ENCODE peak calls at places on chromosome 21, in eight cellular contexts. K, B, M, C, D, R, X and O are unnamed samples.
A peak's percentile ranks its signal among the peaks of the same experiment; 100 is the strongest.

GRCh38 chr21:43361493-43362296 is 65.2 kb downstream of the SIK1 start:
- DNase-seq in K (no peak), B (no peak), M (no peak), C (no peak), D (no peak), R (peak; percentile 16), X (no peak), O (no peak)

GRCh38 chr21:37370152-37371040 is 3.8 kb downstream of the DYRK1A start:
- DNase-seq in K (peak; percentile 27), B (no peak), M (no peak), C (no peak), D (no peak), R (peak; percentile 89), X (no peak), O (peak; percentile 80)

GRCh38 chr21:46155514-46156377 is at the start of gene FTCD:
- DNase-seq in K (no peak), B (no peak), M (no peak), C (no peak), D (no peak), R (no peak), X (peak; percentile 72), O (no peak)

GRCh38 chr21:28442624-28443023 is 550.1 kb downstream of the LTN1 start:
- DNase-seq in K (no peak), B (no peak), M (no peak), C (no peak), D (no peak), R (no peak), X (no peak), O (no peak)

GRCh38 chr21:45525153-45525909 is 16.9 kb downstream of the SLC19A1 start:
- DNase-seq in K (no peak), B (no peak), M (no peak), C (no peak), D (peak; percentile 8), R (no peak), X (peak; percentile 92), O (no peak)

GRCh38 chr21:46636181-46636512 is 673 bp downstream of the PRMT2 start:
- DNase-seq in K (no peak), B (no peak), M (no peak), C (no peak), D (no peak), R (no peak), X (no peak), O (no peak)

GRCh38 chr21:28737671-28738279 is 254.9 kb downstream of the LTN1 start:
- DNase-seq in K (no peak), B (no peak), M (no peak), C (no peak), D (no peak), R (peak; percentile 39), X (peak; percentile 20), O (no peak)

GRCh38 chr21:42112857-42113256 is 41.7 kb downstream of the UMODL1 start:
- DNase-seq in K (no peak), B (no peak), M (no peak), C (no peak), D (no peak), R (no peak), X (no peak), O (no peak)

GRCh38 chr21:41068411-41069304 is 99.3 kb upstream of the BACE2 start:
- DNase-seq in K (peak; percentile 82), B (peak; percentile 87), M (peak; percentile 68), C (peak; percentile 23), D (peak; percentile 94), R (peak; percentile 30), X (peak; percentile 50), O (peak; percentile 62)

GRCh38 chr21:27954806-27955205 is 987.9 kb upstream of the ADAMTS5 start:
- DNase-seq in K (no peak), B (no peak), M (no peak), C (no peak), D (no peak), R (no peak), X (no peak), O (peak; percentile 0)

DNA sequence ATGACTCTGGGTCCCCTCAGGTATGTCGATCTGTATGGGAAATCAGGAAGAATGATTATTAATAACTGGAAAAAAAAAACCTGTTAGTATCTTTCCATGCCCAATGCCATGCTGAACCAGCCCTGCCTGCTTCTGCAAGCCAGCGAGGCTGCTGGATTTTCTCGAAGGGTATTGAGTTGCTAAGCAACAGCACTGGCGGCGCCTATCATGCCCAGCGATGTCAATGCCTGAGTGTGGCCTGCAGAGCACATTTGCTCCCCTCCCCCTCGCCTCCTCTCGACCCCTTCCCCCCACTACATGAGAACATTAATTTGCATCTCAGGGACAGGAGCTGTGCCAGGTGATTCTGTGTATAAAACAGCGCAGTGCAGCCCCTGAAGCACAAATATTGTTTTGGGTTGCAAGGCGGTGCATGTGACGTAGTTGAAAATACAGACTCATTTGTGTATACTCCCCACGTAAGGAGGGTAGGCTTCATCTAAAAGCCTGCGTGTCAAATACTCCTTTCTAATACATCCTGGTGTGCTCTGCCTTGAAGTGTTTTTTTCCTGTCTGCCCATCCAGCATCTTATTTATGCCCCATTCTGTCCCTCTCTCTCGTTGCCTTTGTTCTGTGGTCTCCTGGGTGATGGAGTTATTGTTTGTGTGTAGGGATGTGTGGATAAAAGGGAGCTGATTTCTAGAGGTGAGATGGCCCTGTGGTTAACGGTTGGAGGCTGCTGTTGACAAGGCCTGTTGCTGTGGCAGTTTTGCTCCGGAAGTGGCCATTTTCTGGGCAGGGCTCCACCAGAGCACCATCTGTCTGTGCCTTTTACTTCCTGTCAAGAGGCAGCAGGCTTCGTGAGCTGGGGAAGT is 32.7 kb upstream of the ATP5PO start:
- DNase-seq in K (peak; percentile 44), B (peak; percentile 54), M (peak; percentile 62), C (peak; percentile 61), D (peak; percentile 75), R (peak; percentile 39), X (no peak), O (peak; percentile 86)
- TF ChIP-seq MAX in K (no peak), B (peak; percentile 8), M (no peak), C (no peak), D (no peak), R (no peak), X (no peak), O (peak; percentile 52)

DNA sequence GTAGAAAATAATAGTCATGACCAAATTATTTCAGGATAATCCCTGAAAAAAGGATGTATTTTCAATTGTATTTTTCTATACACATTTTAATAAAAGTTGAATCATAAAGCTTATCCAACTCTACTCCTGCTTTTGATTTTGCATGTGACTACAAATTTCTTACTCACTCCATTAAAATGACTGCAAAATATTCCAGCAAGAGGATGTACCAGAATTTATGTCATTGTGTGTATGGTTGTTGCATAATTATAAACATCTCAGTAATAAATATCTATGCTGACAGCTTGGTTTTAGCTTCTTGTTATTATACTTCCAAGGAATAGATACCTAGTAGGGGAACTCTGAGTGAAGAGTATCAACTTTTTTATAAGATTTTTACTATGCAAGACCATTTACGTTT is 463.2 kb upstream of the RUNX1 start:
- DNase-seq in K (no peak), B (no peak), M (no peak), C (no peak), D (no peak), R (no peak), X (no peak), O (no peak)
- TF ChIP-seq CTCF in K (no peak), B (no peak), M (no peak), C (no peak), D (no peak), R (no peak), X (no peak), O (no peak)

DNA sequence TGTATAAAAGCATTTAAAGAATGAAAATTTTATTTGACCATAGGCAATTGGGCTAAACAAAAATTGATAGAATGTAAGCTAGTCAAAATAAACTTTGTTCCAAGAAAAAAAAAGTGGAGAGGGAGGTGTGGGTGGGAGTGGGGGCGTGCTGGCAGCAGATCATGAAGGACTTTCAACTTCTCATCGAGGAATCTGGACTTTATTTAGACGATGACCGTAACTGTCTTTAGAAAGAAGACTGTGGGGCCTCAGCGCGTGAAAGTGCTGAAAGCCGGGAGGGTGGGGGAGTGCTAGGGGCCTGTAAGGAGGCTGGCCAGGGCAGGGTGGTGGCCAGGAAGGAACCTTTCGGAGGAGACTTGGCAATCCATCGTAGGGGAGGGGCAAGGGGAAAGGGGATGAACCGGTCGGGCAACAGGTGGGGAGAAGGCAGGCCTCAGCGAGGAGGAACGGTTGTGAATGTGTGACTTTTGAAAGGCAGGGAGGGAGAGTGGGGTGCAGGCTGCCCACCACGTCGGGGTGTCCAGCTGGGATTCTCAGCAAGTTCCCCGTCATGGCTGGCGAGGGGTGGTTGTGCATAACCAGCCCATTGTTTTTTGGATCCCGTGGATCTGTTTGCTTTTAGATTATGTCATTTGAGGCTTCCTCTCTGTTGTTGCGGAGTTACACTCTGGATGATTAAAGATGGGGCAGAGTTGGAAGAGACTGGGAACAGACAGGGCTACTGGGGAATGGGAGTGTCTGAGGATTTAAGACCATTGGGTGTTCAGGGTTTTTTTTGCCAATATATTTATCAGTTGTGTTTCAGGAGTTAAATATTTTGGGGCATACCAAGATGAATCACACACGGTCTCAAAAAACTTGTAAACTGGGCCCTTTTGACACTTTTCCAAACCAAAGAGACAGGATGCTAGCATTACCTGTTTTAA is 35.5 kb downstream of the HUNK start:
- DNase-seq in K (no peak), B (no peak), M (no peak), C (no peak), D (peak; percentile 70), R (no peak), X (peak; percentile 74), O (no peak)
- TF ChIP-seq MAX in K (no peak), B (no peak), M (no peak), C (no peak), D (no peak), R (no peak), X (no peak), O (no peak)

GRCh38 chr21:44499631-44500030 is 40.4 kb downstream of the KRTAP10-1 start:
- DNase-seq in K (no peak), B (no peak), M (no peak), C (no peak), D (no peak), R (no peak), X (no peak), O (no peak)

GRCh38 chr21:44500111-44500510 is 39.9 kb downstream of the KRTAP10-1 start:
- DNase-seq in K (no peak), B (no peak), M (no peak), C (no peak), D (no peak), R (no peak), X (no peak), O (no peak)

GRCh38 chr21:44498280-44498964 is 41.6 kb downstream of the KRTAP10-1 start:
- DNase-seq in K (no peak), B (no peak), M (no peak), C (no peak), D (no peak), R (no peak), X (peak; percentile 65), O (no peak)

GRCh38 chr21:44497641-44498243 is 42.3 kb downstream of the KRTAP10-1 start:
- DNase-seq in K (no peak), B (no peak), M (no peak), C (no peak), D (no peak), R (no peak), X (no peak), O (peak; percentile 25)

DNA sequence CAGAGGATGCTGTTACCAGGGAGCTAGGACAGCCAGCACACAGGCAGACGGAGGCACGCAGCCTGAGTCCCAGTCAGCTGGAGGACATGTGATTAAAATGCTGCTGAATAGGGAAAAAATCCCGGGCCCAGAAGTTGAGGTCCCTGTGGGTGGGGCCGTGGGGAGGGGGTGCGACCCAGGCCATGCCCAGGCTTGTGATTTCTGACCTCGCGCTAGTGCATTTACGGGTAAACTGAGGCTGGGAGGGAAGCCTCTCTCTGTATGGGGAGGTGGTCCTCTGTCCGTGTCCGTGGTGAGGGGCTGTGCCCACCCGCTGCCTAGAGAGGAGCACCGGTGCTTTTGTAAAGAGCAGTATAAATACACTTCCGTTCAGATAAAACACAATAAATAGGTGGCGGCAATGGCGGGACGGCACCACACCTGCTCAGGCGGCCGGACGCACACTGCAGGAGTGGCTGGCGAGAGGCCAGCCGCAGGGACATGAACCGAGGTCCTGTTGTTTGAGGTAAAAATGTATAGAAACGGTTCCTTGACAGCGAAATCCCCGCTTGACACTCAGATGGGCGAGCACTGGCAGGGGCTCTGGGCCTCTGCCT is 40.9 kb downstream of the KRTAP10-1 start:
- DNase-seq in K (no peak), B (no peak), M (no peak), C (no peak), D (no peak), R (no peak), X (no peak), O (no peak)
- TF ChIP-seq CTCF in K (no peak), B (no peak), M (no peak), C (no peak), D (no peak), R (no peak), X (no peak), O (no peak)